ENCODE peak calls at places on chromosomes 4 and X, in six cellular contexts. K is nephron progenitor cell, M is NB4, R is HepG2, O is gastrocnemius medialis, L is Calu3. B is an unnamed sample.

GRCh38 chr4:7960790-7961655 is 21.4 kb upstream of the AFAP1 start:
- DNase-seq in K (no peak), O (peak), M (peak), L (peak), R (no peak), B (no peak)

GRCh38 chr4:123055943-123056342 is 133.5 kb upstream of the NUDT6 start:
- DNase-seq in K (no peak), L (no peak), M (no peak), R (no peak), O (no peak), B (no peak)

GRCh38 chr4:104879367-104879766 is 267.3 kb upstream of the TET2 start:
- DNase-seq in O (no peak), R (no peak), K (no peak), M (no peak), L (no peak), B (no peak)

GRCh38 chr4:147247577-147247976 is 233.3 kb upstream of the EDNRA start:
- DNase-seq in R (no peak), K (no peak), O (no peak), M (no peak), L (no peak), B (no peak)

GRCh38 chrX:154738013-154738738 is 12.7 kb downstream of the GAB3 start:
- DNase-seq in K (no peak), L (peak), R (no peak), O (peak), M (peak), B (no peak)

GRCh38 chr4:173418636-173419035 is 19.7 kb upstream of the SCRG1 start:
- DNase-seq in K (no peak), R (no peak), O (no peak), L (no peak), M (peak), B (no peak)

GRCh38 chr4:69038582-69038981 is 57.7 kb upstream of the UGT2B7 start:
- DNase-seq in O (no peak), L (peak), R (no peak), K (no peak), M (no peak), B (no peak)

GRCh38 chr4:8002525-8003309 is 63.1 kb upstream of the AFAP1 start:
- DNase-seq in R (no peak), O (no peak), M (no peak), K (no peak), L (no peak), B (no peak)

GRCh38 chrX:22121161-22121560 is 89.0 kb downstream of the PHEX start:
- DNase-seq in L (no peak), M (no peak), R (no peak), K (no peak), O (no peak), B (no peak)

GRCh38 chr4:87677731-87678130 is 27.7 kb downstream of the DMP1 start:
- DNase-seq in M (no peak), R (no peak), K (no peak), L (no peak), O (peak), B (no peak)

GRCh38 chrX:131792356-131792749 is 230.7 kb upstream of the STK26 start:
- DNase-seq in O (no peak), L (no peak), R (no peak), K (no peak), M (no peak), B (no peak)

GRCh38 chr4:1501754-1502500 is 95.7 kb upstream of the NKX1-1 start:
- DNase-seq in K (peak), O (peak), L (no peak), M (no peak), R (no peak), B (no peak)

GRCh38 chr4:81405900-81406401 is 65.8 kb downstream of the RASGEF1B start:
- DNase-seq in K (peak), M (peak), O (no peak), R (peak), L (peak), B (no peak)

GRCh38 chr4:7845493-7846124 is 94.1 kb downstream of the AFAP1 start:
- DNase-seq in K (no peak), L (no peak), R (peak), O (no peak), M (peak), B (no peak)

GRCh38 chr4:174714393-174715211 is 114.4 kb downstream of the GLRA3 start:
- DNase-seq in O (no peak), L (peak), R (peak), K (peak), M (peak), B (peak)

GRCh38 chrX:129238011-129238410 is 285.3 kb downstream of the SMARCA1 start:
- DNase-seq in M (no peak), R (no peak), K (no peak), L (no peak), O (no peak), B (no peak)

GRCh38 chrX:129239371-129239770 is 283.9 kb downstream of the SMARCA1 start:
- DNase-seq in O (no peak), L (no peak), K (no peak), M (no peak), R (no peak), B (no peak)

GRCh38 chrX:129230850-129231512 is 292.3 kb downstream of the SMARCA1 start:
- DNase-seq in R (peak), L (no peak), K (no peak), O (no peak), M (no peak), B (no peak)

GRCh38 chrX:129233791-129234190 is 289.5 kb downstream of the SMARCA1 start:
- DNase-seq in O (no peak), L (no peak), M (no peak), R (no peak), K (no peak), B (no peak)

DNA sequence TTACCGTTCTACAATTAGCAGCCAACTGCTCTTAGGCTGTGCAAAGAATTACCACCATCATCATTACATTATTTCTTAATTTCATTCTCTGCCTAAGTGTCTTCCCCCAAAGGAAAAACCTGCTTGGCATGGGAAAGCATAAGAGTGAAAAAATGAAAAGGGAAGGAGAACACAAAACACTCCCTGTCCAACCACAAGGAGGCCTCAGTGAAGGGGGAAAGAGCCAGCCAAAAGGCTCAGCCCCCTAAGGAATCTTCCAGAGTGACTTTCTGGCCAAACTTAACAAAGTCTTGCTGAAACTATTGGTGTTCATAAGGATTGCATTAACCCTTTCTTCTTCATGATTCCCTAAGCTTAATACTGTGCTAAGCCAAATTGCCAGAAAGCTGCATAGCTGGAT is 287.4 kb downstream of the SMARCA1 start:
- DNase-seq in R (no peak), O (no peak), L (no peak), M (no peak), K (no peak), B (no peak)
- TF ChIP-seq CTCF in R (no peak), O (no peak), L (no peak), M (no peak), K (no peak), B (no peak)

GRCh38 chrX:7088968-7089615 is 58.4 kb upstream of the STS start:
- DNase-seq in K (peak), R (no peak), O (no peak), M (peak), L (peak), B (no peak)
- TF ChIP-seq CTCF in K (peak), R (peak), O (no peak), M (no peak), L (no peak), B (no peak)

GRCh38 chr4:74794341-74794801 is at the start of gene BTC:
- DNase-seq in L (peak), R (peak), M (no peak), O (peak), K (peak), B (peak)

GRCh38 chr4:74796631-74797030 is 2.3 kb upstream of the BTC start:
- DNase-seq in K (no peak), L (no peak), R (no peak), M (no peak), O (no peak), B (no peak)

GRCh38 chr4:74789518-74789917 is 4.8 kb downstream of the BTC start:
- DNase-seq in L (no peak), O (no peak), R (no peak), M (no peak), K (no peak), B (no peak)

GRCh38 chr4:74790652-74791051 is 3.7 kb downstream of the BTC start:
- DNase-seq in M (no peak), O (no peak), L (no peak), K (no peak), R (no peak), B (no peak)

GRCh38 chr4:74793757-74794340 is 474 bp downstream of the BTC start:
- DNase-seq in M (no peak), K (peak), R (peak), L (peak), O (peak), B (peak)
- TF ChIP-seq CTCF in M (no peak), K (peak), R (peak), L (no peak), O (no peak), B (no peak)

GRCh38 chr4:34417160-34417559 is 1827.2 kb downstream of the ARAP2 start:
- DNase-seq in K (no peak), L (no peak), R (no peak), M (no peak), O (no peak), B (no peak)

GRCh38 chr4:34422472-34422871 is 1821.8 kb downstream of the ARAP2 start:
- DNase-seq in R (no peak), O (no peak), M (no peak), K (no peak), L (no peak), B (no peak)
- TF ChIP-seq CTCF in R (no peak), O (no peak), M (no peak), K (no peak), L (no peak), B (no peak)

GRCh38 chr4:185597532-185598188 is 62.4 kb upstream of the PDLIM3 start:
- DNase-seq in M (peak), R (peak), O (peak), L (peak), K (peak), B (peak)
- TF ChIP-seq CTCF in M (peak), R (peak), O (peak), L (peak), K (peak), B (peak)

GRCh38 chrX:151675121-151675746 is 20.0 kb upstream of the PRRG3 start:
- DNase-seq in L (no peak), K (no peak), O (no peak), M (no peak), R (no peak), B (peak)

GRCh38 chrX:151679798-151680427 is 15.3 kb upstream of the PRRG3 start:
- DNase-seq in R (no peak), M (no peak), L (no peak), K (no peak), O (no peak), B (no peak)

DNA sequence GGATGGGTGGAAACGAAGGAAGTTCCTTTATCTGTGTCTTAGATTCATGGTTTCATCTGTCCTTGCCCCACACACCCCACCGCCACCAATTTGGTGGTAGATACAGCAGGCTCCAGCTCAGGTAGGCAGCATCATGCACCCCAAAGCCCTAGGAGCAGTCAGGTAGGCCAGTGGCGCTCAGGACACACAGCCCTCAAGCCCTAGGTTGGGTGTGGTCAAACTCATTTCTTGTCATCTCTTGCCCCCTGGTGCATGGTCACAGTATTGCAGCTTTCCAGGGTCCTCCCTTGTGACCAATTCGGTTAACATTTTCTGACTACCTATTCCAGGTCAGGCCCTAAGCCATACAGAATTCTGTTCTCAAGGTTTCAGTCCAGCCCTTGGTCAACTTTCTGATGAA is 14.5 kb upstream of the PRRG3 start:
- DNase-seq in R (peak), O (peak), L (peak), K (peak), M (peak), B (peak)
- TF ChIP-seq CTCF in R (peak), O (peak), L (peak), K (peak), M (peak), B (peak)

GRCh38 chr4:165489786-165490185 is 111.0 kb downstream of the CPE start:
- DNase-seq in L (no peak), M (no peak), K (no peak), R (no peak), O (no peak), B (no peak)

DNA sequence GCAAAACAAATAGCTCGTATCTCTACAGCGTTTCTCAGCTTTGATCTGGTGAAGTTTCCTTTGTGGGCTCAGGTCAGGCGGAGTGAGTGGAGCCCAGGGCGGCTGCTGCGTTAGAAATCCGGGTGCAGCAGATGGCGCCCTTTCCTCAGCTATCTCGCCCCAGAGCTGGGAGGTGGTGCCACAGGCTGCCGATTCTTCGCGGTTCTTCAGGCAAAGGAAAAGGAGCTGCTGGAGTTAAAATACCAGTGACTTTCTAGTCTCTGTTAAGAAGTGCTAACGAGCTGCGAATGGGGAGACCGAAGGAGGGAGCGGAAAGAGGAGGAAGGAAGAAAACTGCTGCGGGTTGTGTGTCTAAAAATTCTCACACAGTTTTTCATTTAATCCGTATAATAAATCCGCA is 114.6 kb downstream of the CPE start:
- DNase-seq in L (peak), K (peak), O (peak), R (peak), M (peak), B (peak)
- TF ChIP-seq CTCF in L (peak), K (peak), O (peak), R (peak), M (peak), B (peak)

GRCh38 chr4:53313510-53313909 is 52.4 kb downstream of the SCFD2 start:
- DNase-seq in K (no peak), R (peak), O (no peak), L (no peak), M (peak), B (no peak)
- TF ChIP-seq CTCF in K (no peak), R (peak), O (no peak), L (no peak), M (peak), B (no peak)

GRCh38 chr4:3531887-3532713 is at the start of gene LRPAP1:
- DNase-seq in L (peak), M (peak), K (peak), R (peak), O (peak), B (peak)
- TF ChIP-seq CTCF in L (no peak), M (no peak), K (no peak), R (peak), O (no peak), B (no peak)

B was measured in glutamatergic neuron.